ENCODE peak calls at places on chromosomes 3 and 15, in seven cellular contexts. I, G, Q, O, F, Y and H are unnamed samples.

GRCh38 chr15:45201557-45202246 is 13.9 kb upstream of the SHF start:
- DNase-seq in I (peak), G (no peak), Q (no peak), O (no peak), F (no peak), Y (peak), H (no peak)

GRCh38 chr3:98188553-98188952 is 22.1 kb downstream of the OR5H15 start:
- DNase-seq in I (peak), G (peak), Q (peak), O (no peak), F (peak), Y (no peak), H (peak)

GRCh38 chr3:105233056-105233455 is 133.7 kb upstream of the ALCAM start:
- DNase-seq in I (no peak), G (no peak), Q (no peak), O (no peak), F (no peak), Y (no peak), H (no peak)

GRCh38 chr3:29011441-29011840 is 269.4 kb upstream of the RBMS3 start:
- DNase-seq in I (no peak), G (no peak), Q (no peak), O (no peak), F (no peak), Y (no peak), H (no peak)

GRCh38 chr3:58434170-58434507 is 507 bp upstream of the PDHB start:
- DNase-seq in I (no peak), G (no peak), Q (no peak), O (no peak), F (no peak), Y (no peak), H (no peak)

GRCh38 chr15:69313437-69314000 is 14.8 kb downstream of the PAQR5 start:
- DNase-seq in I (no peak), G (no peak), Q (no peak), O (no peak), F (no peak), Y (no peak), H (no peak)

GRCh38 chr15:79539426-79539825 is 107.3 kb downstream of the MINAR1 start:
- DNase-seq in I (no peak), G (no peak), Q (no peak), O (no peak), F (no peak), Y (no peak), H (no peak)

GRCh38 chr15:97085806-97086205 is 755.3 kb downstream of the NR2F2 start:
- DNase-seq in I (no peak), G (no peak), Q (no peak), O (no peak), F (no peak), Y (no peak), H (no peak)

GRCh38 chr3:147191795-147192385 is 214.5 kb downstream of the ZIC4 start:
- DNase-seq in I (peak), G (peak), Q (peak), O (peak), F (peak), Y (peak), H (peak)

GRCh38 chr3:126954141-126954845 is 28.6 kb upstream of the PLXNA1 start:
- DNase-seq in I (no peak), G (no peak), Q (no peak), O (no peak), F (no peak), Y (no peak), H (no peak)

GRCh38 chr3:38828681-38829080 is 12.7 kb upstream of the SCN10A start:
- DNase-seq in I (no peak), G (no peak), Q (no peak), O (no peak), F (no peak), Y (no peak), H (peak)

GRCh38 chr3:190840146-190840545 is 22.3 kb downstream of the GMNC start:
- DNase-seq in I (no peak), G (no peak), Q (no peak), O (no peak), F (no peak), Y (no peak), H (no peak)

GRCh38 chr3:34832865-34833508 is 806.3 kb upstream of the ARPP21 start:
- DNase-seq in I (no peak), G (no peak), Q (no peak), O (no peak), F (no peak), Y (no peak), H (no peak)

GRCh38 chr3:150737874-150738679 is 24.9 kb downstream of the SIAH2 start:
- DNase-seq in I (peak), G (no peak), Q (peak), O (no peak), F (peak), Y (peak), H (no peak)

GRCh38 chr3:135456182-135456790 is 509.2 kb upstream of the PPP2R3A start:
- DNase-seq in I (no peak), G (no peak), Q (no peak), O (peak), F (no peak), Y (no peak), H (peak)

GRCh38 chr15:76336254-76337046 is at the start of gene ISL2:
- DNase-seq in I (peak), G (peak), Q (peak), O (peak), F (peak), Y (peak), H (peak)

GRCh38 chr3:113485161-113485609 is 29.8 kb downstream of the SPICE1 start:
- DNase-seq in I (no peak), G (no peak), Q (no peak), O (no peak), F (peak), Y (no peak), H (no peak)

GRCh38 chr3:25468866-25469319 is 40.8 kb downstream of the RARB start:
- DNase-seq in I (no peak), G (no peak), Q (no peak), O (no peak), F (no peak), Y (no peak), H (peak)

GRCh38 chr3:156668073-156668763 is 6.2 kb upstream of the TIPARP start:
- DNase-seq in I (no peak), G (no peak), Q (no peak), O (no peak), F (no peak), Y (peak), H (no peak)

GRCh38 chr3:43902415-43902814 is 211.7 kb downstream of the ABHD5 start:
- DNase-seq in I (no peak), G (no peak), Q (no peak), O (no peak), F (no peak), Y (no peak), H (no peak)

GRCh38 chr15:55917881-55918296 is 75.5 kb downstream of the NEDD4 start:
- DNase-seq in I (no peak), G (peak), Q (peak), O (no peak), F (peak), Y (peak), H (peak)

GRCh38 chr3:12405432-12406272 is 78.6 kb upstream of the TSEN2 start:
- DNase-seq in I (no peak), G (peak), Q (peak), O (no peak), F (peak), Y (peak), H (no peak)

GRCh38 chr15:93212578-93212977 is 123.6 kb upstream of the RGMA start:
- DNase-seq in I (no peak), G (no peak), Q (no peak), O (peak), F (no peak), Y (no peak), H (no peak)

GRCh38 chr3:146895026-146895749 is 290.0 kb upstream of the PLSCR5 start:
- DNase-seq in I (no peak), G (no peak), Q (no peak), O (no peak), F (no peak), Y (no peak), H (no peak)

GRCh38 chr3:55147406-55147805 is 219.5 kb upstream of the LRTM1 start:
- DNase-seq in I (no peak), G (no peak), Q (no peak), O (no peak), F (no peak), Y (no peak), H (no peak)

GRCh38 chr15:92845109-92845508 is 55.0 kb upstream of the CHD2 start:
- DNase-seq in I (peak), G (peak), Q (no peak), O (no peak), F (peak), Y (peak), H (no peak)

GRCh38 chr3:170021083-170021482 is 16.7 kb upstream of the GPR160 start:
- DNase-seq in I (no peak), G (no peak), Q (no peak), O (no peak), F (no peak), Y (no peak), H (no peak)

GRCh38 chr3:194540268-194540937 is 53.6 kb upstream of the ATP13A3 start:
- DNase-seq in I (no peak), G (no peak), Q (no peak), O (no peak), F (no peak), Y (no peak), H (no peak)

GRCh38 chr3:24508423-24508839 is 13.8 kb upstream of the THRB start:
- DNase-seq in I (no peak), G (no peak), Q (no peak), O (no peak), F (no peak), Y (no peak), H (no peak)

GRCh38 chr15:60091150-60091549 is 87.0 kb downstream of the FOXB1 start:
- DNase-seq in I (no peak), G (peak), Q (no peak), O (no peak), F (peak), Y (no peak), H (no peak)

GRCh38 chr3:10981961-10982360 is 10.6 kb upstream of the SLC6A1 start:
- DNase-seq in I (no peak), G (no peak), Q (no peak), O (no peak), F (no peak), Y (no peak), H (no peak)

GRCh38 chr3:57112206-57112605 is 51.7 kb downstream of the SPATA12 start:
- DNase-seq in I (no peak), G (peak), Q (no peak), O (no peak), F (peak), Y (peak), H (peak)

GRCh38 chr3:48897401-48898376 is 993 bp downstream of the SLC25A20 start:
- DNase-seq in I (no peak), G (no peak), Q (no peak), O (no peak), F (peak), Y (peak), H (no peak)

GRCh38 chr15:58932791-58933310 is 628 bp downstream of the SLTM start:
- DNase-seq in I (no peak), G (no peak), Q (no peak), O (no peak), F (no peak), Y (peak), H (peak)

GRCh38 chr15:31081568-31082250 is 19.8 kb downstream of the TRPM1 start:
- DNase-seq in I (no peak), G (no peak), Q (no peak), O (no peak), F (no peak), Y (no peak), H (no peak)

GRCh38 chr15:55361048-55361447 is 42.0 kb downstream of the PIGB start:
- DNase-seq in I (no peak), G (no peak), Q (no peak), O (no peak), F (no peak), Y (no peak), H (no peak)

GRCh38 chr15:59401810-59402569 is 29.3 kb upstream of the MYO1E start:
- DNase-seq in I (no peak), G (no peak), Q (no peak), O (no peak), F (no peak), Y (no peak), H (no peak)

GRCh38 chr3:123634149-123635051 is 49.5 kb upstream of the HACD2 start:
- DNase-seq in I (no peak), G (no peak), Q (no peak), O (no peak), F (no peak), Y (no peak), H (no peak)
- H3K27ac ChIP-seq in I (no peak), G (no peak), Q (no peak), O (peak), F (peak), Y (no peak), H (no peak)

DNA sequence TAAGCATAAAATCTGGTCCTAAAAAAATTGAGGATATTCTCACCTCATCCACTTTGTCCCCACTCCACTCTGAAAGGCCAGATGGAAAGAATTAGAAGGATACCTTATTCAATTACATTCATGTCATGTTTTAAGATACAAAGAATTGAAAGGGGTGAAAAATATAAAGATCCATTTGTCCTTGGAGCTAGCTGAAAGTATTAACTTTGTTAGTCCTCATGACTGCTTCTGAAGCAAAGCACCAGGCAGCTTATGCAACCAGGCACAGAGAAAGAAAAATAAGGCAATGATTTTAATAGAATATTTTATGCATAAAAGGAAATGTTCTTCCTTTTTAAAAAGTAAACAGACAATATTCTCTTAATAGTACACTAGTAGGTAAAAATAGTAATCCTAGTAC is 174.7 kb downstream of the NEK10 start:
- DNase-seq in I (no peak), G (no peak), Q (no peak), O (no peak), F (no peak), Y (no peak), H (no peak)
- TF ChIP-seq RAD21 in I (no peak), G (no peak), Q (no peak), O (no peak), F (no peak), Y (no peak), H (no peak)

GRCh38 chr3:72944696-72945095 is 51.9 kb upstream of the PPP4R2 start:
- DNase-seq in I (no peak), G (no peak), Q (no peak), O (no peak), F (no peak), Y (no peak), H (no peak)

GRCh38 chr3:72938471-72939265 is 50.8 kb downstream of the GXYLT2 start:
- DNase-seq in I (no peak), G (peak), Q (peak), O (no peak), F (peak), Y (peak), H (peak)

GRCh38 chr3:72947715-72948507 is 48.7 kb upstream of the PPP4R2 start:
- DNase-seq in I (no peak), G (no peak), Q (no peak), O (no peak), F (no peak), Y (no peak), H (no peak)

DNA sequence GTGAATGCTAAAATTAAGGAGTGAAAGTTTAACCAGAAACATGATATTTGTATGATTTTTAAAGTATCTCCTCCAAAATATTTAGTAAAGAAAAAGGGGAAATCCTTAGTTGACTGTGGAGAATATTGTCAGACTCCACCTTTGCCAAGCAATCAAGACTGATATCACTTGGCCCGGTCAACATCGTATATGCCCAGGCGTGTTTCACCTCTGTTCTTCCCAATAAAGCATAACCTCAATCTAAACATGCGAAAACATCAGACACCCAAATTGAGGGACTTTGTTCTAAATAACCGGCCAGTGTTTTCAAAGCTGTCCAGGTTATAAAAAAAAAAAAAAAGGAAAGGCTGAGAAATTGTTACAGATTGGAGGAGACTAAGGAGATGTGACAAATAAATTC is 54.2 kb upstream of the PPP4R2 start:
- DNase-seq in I (no peak), G (no peak), Q (no peak), O (no peak), F (no peak), Y (no peak), H (no peak)
- TF ChIP-seq MAX in I (no peak), G (no peak), Q (no peak), O (no peak), F (no peak), Y (no peak), H (no peak)

GRCh38 chr15:65086680-65087111 is 10.2 kb downstream of the KBTBD13 start:
- DNase-seq in I (no peak), G (peak), Q (no peak), O (no peak), F (no peak), Y (no peak), H (peak)

GRCh38 chr15:65087411-65087810 is 10.9 kb downstream of the KBTBD13 start:
- DNase-seq in I (no peak), G (no peak), Q (no peak), O (no peak), F (no peak), Y (no peak), H (no peak)

GRCh38 chr15:65087873-65088642 is 11.5 kb downstream of the KBTBD13 start:
- DNase-seq in I (no peak), G (no peak), Q (no peak), O (no peak), F (no peak), Y (no peak), H (no peak)

GRCh38 chr15:65089206-65089824 is 12.8 kb downstream of the KBTBD13 start:
- DNase-seq in I (no peak), G (no peak), Q (no peak), O (no peak), F (peak), Y (no peak), H (no peak)

DNA sequence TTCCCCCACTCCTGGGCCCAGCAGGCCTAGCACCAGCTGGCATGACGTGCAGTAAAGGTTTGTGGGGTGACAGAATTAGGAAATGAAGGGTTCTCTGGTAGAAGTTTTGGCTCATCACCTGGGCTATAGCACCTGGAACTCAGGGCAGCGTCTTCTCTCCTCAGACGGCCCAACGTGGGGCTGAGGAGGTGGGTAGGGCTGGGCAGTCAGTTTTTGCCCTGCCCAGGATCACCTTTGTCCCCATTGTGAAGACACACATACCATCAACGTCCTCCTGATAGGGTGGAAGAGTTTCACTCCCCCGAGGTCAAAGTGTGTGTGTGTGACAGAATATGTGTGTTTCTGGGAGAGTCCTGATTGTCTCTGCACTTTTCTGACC is 12.1 kb downstream of the KBTBD13 start:
- DNase-seq in I (no peak), G (no peak), Q (no peak), O (no peak), F (peak), Y (no peak), H (no peak)
- H3K27ac ChIP-seq in I (no peak), G (no peak), Q (no peak), O (no peak), F (peak), Y (no peak), H (no peak)

DNA sequence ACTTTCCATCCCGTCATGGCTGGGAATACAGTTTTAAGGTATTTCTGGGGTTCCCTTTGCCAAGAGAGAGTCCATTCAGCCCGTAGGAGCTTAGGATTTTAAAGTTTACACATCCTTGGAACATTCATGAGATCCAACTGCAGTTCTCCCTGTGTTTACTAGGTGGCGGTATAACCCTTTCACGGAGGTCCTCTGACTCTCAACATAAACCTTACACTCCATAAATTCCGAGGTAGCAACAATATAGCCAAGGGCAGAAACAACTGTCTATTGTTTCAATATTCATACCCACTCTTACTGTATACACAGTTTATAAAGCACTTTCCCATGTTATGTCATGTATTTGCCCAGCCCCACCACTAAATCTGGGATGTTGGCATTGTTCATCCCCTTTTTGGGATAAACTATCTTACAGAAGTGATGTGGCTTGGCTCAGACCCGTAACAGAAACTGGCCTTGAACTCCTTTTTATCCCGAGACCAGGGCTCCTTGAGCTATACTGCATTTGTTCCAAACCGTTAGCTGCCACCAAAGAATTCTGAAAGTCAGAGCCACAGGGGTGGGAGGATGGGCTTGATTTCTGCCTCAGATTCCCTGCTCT is 69.2 kb upstream of the COL6A5 start:
- DNase-seq in I (no peak), G (peak), Q (peak), O (no peak), F (peak), Y (peak), H (peak)
- TF ChIP-seq RAD21 in I (peak), G (peak), Q (peak), O (peak), F (peak), Y (peak), H (peak)